ENCODE peak calls at places on chromosome 18, in seven cellular contexts. One of them, this sample, is unnamed.

GRCh38 chr18:63775166-63775730 is at the start of gene SERPINB7:
- DNase-seq in breast epithelium: no peak
- DNase-seq in stomach: no peak
- DNase-seq in sigmoid colon: no peak
- DNase-seq in K562: no peak
- DNase-seq in HepG2: no peak
- DNase-seq in prostate gland: no peak
- DNase-seq in this sample: no peak

GRCh38 chr18:3759099-3759498 is 309.1 kb downstream of the TGIF1 start:
- DNase-seq in K562: no peak
- DNase-seq in sigmoid colon: no peak
- DNase-seq in HepG2: no peak
- DNase-seq in stomach: no peak
- DNase-seq in breast epithelium: no peak
- DNase-seq in prostate gland: no peak
- DNase-seq in this sample: no peak

GRCh38 chr18:36441426-36441870 is 143.9 kb downstream of the FHOD3 start:
- DNase-seq in HepG2: no peak
- DNase-seq in prostate gland: no peak
- DNase-seq in stomach: no peak
- DNase-seq in breast epithelium: no peak
- DNase-seq in K562: no peak
- DNase-seq in sigmoid colon: no peak
- DNase-seq in this sample: no peak

GRCh38 chr18:12679183-12679786 is 21.4 kb upstream of the SPIRE1 start:
- DNase-seq in breast epithelium: no peak
- DNase-seq in HepG2: no peak
- DNase-seq in prostate gland: no peak
- DNase-seq in stomach: no peak
- DNase-seq in sigmoid colon: peak
- DNase-seq in K562: no peak
- DNase-seq in this sample: peak

GRCh38 chr18:54386043-54386442 is 28.3 kb downstream of the C18orf54 start:
- DNase-seq in K562: no peak
- DNase-seq in breast epithelium: no peak
- DNase-seq in stomach: no peak
- DNase-seq in HepG2: no peak
- DNase-seq in prostate gland: no peak
- DNase-seq in sigmoid colon: no peak
- DNase-seq in this sample: no peak

GRCh38 chr18:78622251-78622953 is 357.2 kb upstream of the SALL3 start:
- DNase-seq in sigmoid colon: peak
- DNase-seq in K562: no peak
- DNase-seq in prostate gland: no peak
- DNase-seq in stomach: no peak
- DNase-seq in HepG2: no peak
- DNase-seq in breast epithelium: no peak
- DNase-seq in this sample: no peak

GRCh38 chr18:50559750-50560680 is at the start of gene MAPK4:
- DNase-seq in sigmoid colon: peak
- DNase-seq in breast epithelium: no peak
- DNase-seq in prostate gland: peak
- DNase-seq in K562: peak
- DNase-seq in HepG2: no peak
- DNase-seq in stomach: peak
- DNase-seq in this sample: peak

GRCh38 chr18:616380-616995 is 19.7 kb downstream of the CLUL1 start:
- DNase-seq in HepG2: peak
- DNase-seq in K562: peak
- DNase-seq in breast epithelium: no peak
- DNase-seq in prostate gland: no peak
- DNase-seq in stomach: no peak
- DNase-seq in sigmoid colon: no peak
- DNase-seq in this sample: no peak

GRCh38 chr18:65567372-65567771 is 183.4 kb upstream of the CDH7 start:
- DNase-seq in HepG2: peak
- DNase-seq in breast epithelium: no peak
- DNase-seq in sigmoid colon: no peak
- DNase-seq in stomach: no peak
- DNase-seq in prostate gland: no peak
- DNase-seq in K562: no peak
- DNase-seq in this sample: no peak

GRCh38 chr18:9876867-9877654 is 8.7 kb upstream of the TXNDC2 start:
- DNase-seq in prostate gland: no peak
- DNase-seq in stomach: no peak
- DNase-seq in breast epithelium: no peak
- DNase-seq in HepG2: peak
- DNase-seq in K562: peak
- DNase-seq in sigmoid colon: no peak
- DNase-seq in this sample: no peak

GRCh38 chr18:77133920-77134496 is 1.4 kb upstream of the MBP start:
- DNase-seq in K562: no peak
- DNase-seq in stomach: no peak
- DNase-seq in HepG2: peak
- DNase-seq in prostate gland: no peak
- DNase-seq in sigmoid colon: peak
- DNase-seq in breast epithelium: no peak
- DNase-seq in this sample: peak

GRCh38 chr18:13823707-13824395 is at the start of gene MC5R:
- DNase-seq in stomach: peak
- DNase-seq in sigmoid colon: no peak
- DNase-seq in K562: peak
- DNase-seq in prostate gland: peak
- DNase-seq in HepG2: peak
- DNase-seq in breast epithelium: no peak
- DNase-seq in this sample: peak

GRCh38 chr18:31162825-31163435 is at the start of gene DSC1:
- DNase-seq in HepG2: no peak
- DNase-seq in stomach: no peak
- DNase-seq in breast epithelium: no peak
- DNase-seq in K562: no peak
- DNase-seq in prostate gland: no peak
- DNase-seq in sigmoid colon: no peak
- DNase-seq in this sample: no peak

GRCh38 chr18:8747440-8747937 is 42.1 kb downstream of the MTCL1 start:
- DNase-seq in K562: no peak
- DNase-seq in breast epithelium: no peak
- DNase-seq in prostate gland: no peak
- DNase-seq in HepG2: no peak
- DNase-seq in sigmoid colon: no peak
- DNase-seq in stomach: no peak
- DNase-seq in this sample: no peak

GRCh38 chr18:33460681-33461080 is 20.2 kb upstream of the CCDC178 start:
- DNase-seq in sigmoid colon: no peak
- DNase-seq in K562: no peak
- DNase-seq in breast epithelium: no peak
- DNase-seq in prostate gland: no peak
- DNase-seq in stomach: no peak
- DNase-seq in HepG2: no peak
- DNase-seq in this sample: no peak

GRCh38 chr18:9965711-9966624 is 52.2 kb downstream of the VAPA start:
- DNase-seq in prostate gland: no peak
- DNase-seq in stomach: no peak
- DNase-seq in HepG2: no peak
- DNase-seq in breast epithelium: no peak
- DNase-seq in sigmoid colon: no peak
- DNase-seq in K562: no peak
- DNase-seq in this sample: no peak

GRCh38 chr18:67023059-67023458 is 419.2 kb upstream of the CDH19 start:
- DNase-seq in HepG2: no peak
- DNase-seq in stomach: no peak
- DNase-seq in breast epithelium: no peak
- DNase-seq in sigmoid colon: no peak
- DNase-seq in K562: no peak
- DNase-seq in prostate gland: no peak
- DNase-seq in this sample: no peak

GRCh38 chr18:41599529-41599928 is 355.5 kb upstream of the PIK3C3 start:
- DNase-seq in sigmoid colon: no peak
- DNase-seq in breast epithelium: no peak
- DNase-seq in stomach: no peak
- DNase-seq in K562: no peak
- DNase-seq in HepG2: no peak
- DNase-seq in prostate gland: no peak
- DNase-seq in this sample: no peak

GRCh38 chr18:46293699-46294300 is 189.6 kb downstream of the HAUS1 start:
- DNase-seq in sigmoid colon: no peak
- DNase-seq in prostate gland: no peak
- DNase-seq in stomach: no peak
- DNase-seq in K562: no peak
- DNase-seq in breast epithelium: no peak
- DNase-seq in HepG2: no peak
- DNase-seq in this sample: no peak

GRCh38 chr18:35334821-35335220 is 9.4 kb downstream of the ZNF24 start:
- DNase-seq in sigmoid colon: no peak
- DNase-seq in prostate gland: no peak
- DNase-seq in HepG2: no peak
- DNase-seq in stomach: no peak
- DNase-seq in K562: no peak
- DNase-seq in breast epithelium: no peak
- DNase-seq in this sample: no peak

GRCh38 chr18:8980496-8981402 is 121.8 kb upstream of the NDUFV2 start:
- DNase-seq in sigmoid colon: no peak
- DNase-seq in K562: no peak
- DNase-seq in HepG2: no peak
- DNase-seq in breast epithelium: no peak
- DNase-seq in stomach: no peak
- DNase-seq in prostate gland: no peak
- DNase-seq in this sample: no peak

GRCh38 chr18:45285251-45285650 is 330.0 kb upstream of the SLC14A2 start:
- DNase-seq in stomach: no peak
- DNase-seq in sigmoid colon: no peak
- DNase-seq in HepG2: no peak
- DNase-seq in K562: no peak
- DNase-seq in prostate gland: no peak
- DNase-seq in breast epithelium: no peak
- DNase-seq in this sample: no peak

GRCh38 chr18:12274793-12275192 is 20.6 kb downstream of the CIDEA start:
- DNase-seq in stomach: no peak
- DNase-seq in HepG2: no peak
- DNase-seq in breast epithelium: no peak
- DNase-seq in prostate gland: no peak
- DNase-seq in sigmoid colon: no peak
- DNase-seq in K562: no peak
- DNase-seq in this sample: no peak

GRCh38 chr18:54116541-54117257 is 107.8 kb downstream of the MBD2 start:
- DNase-seq in sigmoid colon: no peak
- DNase-seq in breast epithelium: no peak
- DNase-seq in stomach: no peak
- DNase-seq in K562: no peak
- DNase-seq in HepG2: no peak
- DNase-seq in prostate gland: no peak
- DNase-seq in this sample: no peak

GRCh38 chr18:74544898-74545297 is 10.6 kb downstream of the CNDP1 start:
- DNase-seq in sigmoid colon: no peak
- DNase-seq in prostate gland: no peak
- DNase-seq in stomach: peak
- DNase-seq in breast epithelium: no peak
- DNase-seq in HepG2: no peak
- DNase-seq in K562: no peak
- DNase-seq in this sample: no peak

GRCh38 chr18:46596119-46596518 is 60.9 kb downstream of the LOXHD1 start:
- DNase-seq in stomach: no peak
- DNase-seq in sigmoid colon: no peak
- DNase-seq in HepG2: no peak
- DNase-seq in K562: no peak
- DNase-seq in prostate gland: no peak
- DNase-seq in breast epithelium: no peak
- DNase-seq in this sample: no peak

GRCh38 chr18:21093133-21093532 is 18.5 kb downstream of the ROCK1 start:
- DNase-seq in HepG2: no peak
- DNase-seq in breast epithelium: no peak
- DNase-seq in stomach: no peak
- DNase-seq in prostate gland: no peak
- DNase-seq in sigmoid colon: no peak
- DNase-seq in K562: no peak
- DNase-seq in this sample: no peak

DNA sequence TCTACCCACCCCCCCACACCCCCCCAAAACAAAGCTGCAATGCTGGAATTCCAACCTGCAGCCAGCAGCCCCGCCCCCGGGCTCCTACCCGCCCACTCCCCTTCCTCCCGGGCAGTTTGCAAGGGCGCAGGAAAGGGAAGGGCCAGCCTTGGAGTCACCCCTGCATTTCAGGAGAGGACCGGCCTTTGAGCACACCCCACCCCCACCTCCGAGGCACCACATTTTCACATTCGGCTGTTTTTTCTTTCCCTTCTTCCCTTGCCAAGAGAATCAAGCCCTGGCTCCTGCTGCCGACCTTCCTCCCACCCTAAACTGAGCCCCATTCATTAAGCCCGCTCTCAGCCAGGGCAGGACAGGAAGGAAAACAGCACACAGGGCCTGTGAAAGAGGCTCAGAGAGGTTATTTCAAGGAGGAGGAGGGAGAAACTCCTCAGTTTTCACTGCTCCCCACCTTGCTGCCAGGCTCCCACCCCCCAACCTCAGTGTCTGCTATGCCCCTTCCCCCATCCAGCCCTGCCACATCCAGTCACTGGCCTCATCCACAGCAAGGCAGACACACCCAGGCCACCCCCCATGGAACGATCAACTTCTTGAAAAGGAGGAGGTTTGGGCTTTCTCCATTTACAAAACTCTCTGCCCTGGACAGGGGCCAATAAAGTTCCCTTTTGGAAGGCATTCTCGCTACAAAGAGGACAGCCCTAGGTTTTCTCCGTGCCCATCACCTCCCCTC is 11.2 kb downstream of the SMAD7 start:
- DNase-seq in K562: no peak
- DNase-seq in HepG2: no peak
- DNase-seq in prostate gland: no peak
- DNase-seq in stomach: no peak
- DNase-seq in sigmoid colon: no peak
- DNase-seq in breast epithelium: no peak
- DNase-seq in this sample: no peak
- H3K4me3 ChIP-seq in K562: no peak
- H3K4me3 ChIP-seq in HepG2: no peak
- H3K4me3 ChIP-seq in prostate gland: peak
- H3K4me3 ChIP-seq in stomach: peak
- H3K4me3 ChIP-seq in sigmoid colon: no peak
- H3K4me3 ChIP-seq in breast epithelium: peak
- H3K4me3 ChIP-seq in this sample: peak

GRCh38 chr18:7438631-7439030 is 128.5 kb upstream of the PTPRM start:
- DNase-seq in breast epithelium: no peak
- DNase-seq in K562: no peak
- DNase-seq in HepG2: no peak
- DNase-seq in stomach: no peak
- DNase-seq in sigmoid colon: no peak
- DNase-seq in prostate gland: no peak
- DNase-seq in this sample: no peak
- TF ChIP-seq POLR2AphosphoS5 in breast epithelium: no peak
- TF ChIP-seq POLR2AphosphoS5 in K562: no peak
- TF ChIP-seq POLR2AphosphoS5 in HepG2: no peak
- TF ChIP-seq POLR2AphosphoS5 in stomach: no peak
- TF ChIP-seq POLR2AphosphoS5 in sigmoid colon: no peak
- TF ChIP-seq POLR2AphosphoS5 in prostate gland: no peak
- TF ChIP-seq POLR2AphosphoS5 in this sample: no peak

GRCh38 chr18:56638232-56639093 is at the start of gene TXNL1:
- DNase-seq in breast epithelium: peak
- DNase-seq in prostate gland: peak
- DNase-seq in stomach: peak
- DNase-seq in HepG2: peak
- DNase-seq in sigmoid colon: peak
- DNase-seq in K562: peak
- DNase-seq in this sample: peak
- TF ChIP-seq POLR2A in breast epithelium: peak
- TF ChIP-seq POLR2A in prostate gland: peak
- TF ChIP-seq POLR2A in stomach: no peak
- TF ChIP-seq POLR2A in HepG2: peak
- TF ChIP-seq POLR2A in sigmoid colon: peak
- TF ChIP-seq POLR2A in K562: peak
- TF ChIP-seq POLR2A in this sample: peak

GRCh38 chr18:27073404-27073830 is 111.7 kb downstream of the CHST9 start:
- DNase-seq in stomach: no peak
- DNase-seq in HepG2: no peak
- DNase-seq in K562: no peak
- DNase-seq in breast epithelium: no peak
- DNase-seq in sigmoid colon: no peak
- DNase-seq in prostate gland: no peak
- DNase-seq in this sample: no peak
- H3K4me3 ChIP-seq in stomach: no peak
- H3K4me3 ChIP-seq in HepG2: no peak
- H3K4me3 ChIP-seq in K562: no peak
- H3K4me3 ChIP-seq in breast epithelium: no peak
- H3K4me3 ChIP-seq in sigmoid colon: no peak
- H3K4me3 ChIP-seq in prostate gland: no peak
- H3K4me3 ChIP-seq in this sample: no peak